ENCODE peak calls at places on chromosome 14, in nine cellular contexts. One of them, this sample, is unnamed.

GRCh38 chr14:84323963-84324362 is 1206.0 kb upstream of the FLRT2 start:
- DNase-seq in DND-41: no peak
- DNase-seq in PC-3: peak
- DNase-seq in neural progenitor cell: no peak
- DNase-seq in keratinocyte: no peak
- DNase-seq in mammary epithelial cell: no peak
- DNase-seq in fibroblast of lung: peak
- DNase-seq in astrocyte: peak
- DNase-seq in GM23248: no peak
- DNase-seq in this sample: no peak

GRCh38 chr14:48319823-48320222 is 644.4 kb upstream of the MDGA2 start:
- DNase-seq in DND-41: no peak
- DNase-seq in PC-3: no peak
- DNase-seq in neural progenitor cell: peak
- DNase-seq in keratinocyte: no peak
- DNase-seq in mammary epithelial cell: no peak
- DNase-seq in fibroblast of lung: no peak
- DNase-seq in astrocyte: no peak
- DNase-seq in GM23248: no peak
- DNase-seq in this sample: no peak

GRCh38 chr14:88256997-88257755 is 65.9 kb downstream of the KCNK10 start:
- DNase-seq in DND-41: no peak
- DNase-seq in PC-3: no peak
- DNase-seq in neural progenitor cell: no peak
- DNase-seq in keratinocyte: no peak
- DNase-seq in mammary epithelial cell: no peak
- DNase-seq in fibroblast of lung: peak
- DNase-seq in astrocyte: no peak
- DNase-seq in GM23248: no peak
- DNase-seq in this sample: no peak

GRCh38 chr14:61640158-61640833 is 55.0 kb upstream of the HIF1A start:
- DNase-seq in DND-41: no peak
- DNase-seq in PC-3: no peak
- DNase-seq in neural progenitor cell: peak
- DNase-seq in keratinocyte: no peak
- DNase-seq in mammary epithelial cell: no peak
- DNase-seq in fibroblast of lung: no peak
- DNase-seq in astrocyte: no peak
- DNase-seq in GM23248: no peak
- DNase-seq in this sample: no peak

GRCh38 chr14:77026166-77026929 is 2.2 kb downstream of the IRF2BPL start:
- DNase-seq in DND-41: no peak
- DNase-seq in PC-3: peak
- DNase-seq in neural progenitor cell: peak
- DNase-seq in keratinocyte: no peak
- DNase-seq in mammary epithelial cell: peak
- DNase-seq in fibroblast of lung: peak
- DNase-seq in astrocyte: peak
- DNase-seq in GM23248: peak
- DNase-seq in this sample: no peak

GRCh38 chr14:72024043-72024407 is 91.8 kb downstream of the RGS6 start:
- DNase-seq in DND-41: peak
- DNase-seq in PC-3: peak
- DNase-seq in neural progenitor cell: peak
- DNase-seq in keratinocyte: no peak
- DNase-seq in mammary epithelial cell: peak
- DNase-seq in fibroblast of lung: peak
- DNase-seq in astrocyte: peak
- DNase-seq in GM23248: peak
- DNase-seq in this sample: peak

GRCh38 chr14:103230658-103231334 is 103.2 kb upstream of the EIF5 start:
- DNase-seq in DND-41: no peak
- DNase-seq in PC-3: no peak
- DNase-seq in neural progenitor cell: no peak
- DNase-seq in keratinocyte: no peak
- DNase-seq in mammary epithelial cell: no peak
- DNase-seq in fibroblast of lung: no peak
- DNase-seq in astrocyte: no peak
- DNase-seq in GM23248: no peak
- DNase-seq in this sample: no peak

GRCh38 chr14:77105118-77105517 is 7.1 kb downstream of the CIPC start:
- DNase-seq in DND-41: no peak
- DNase-seq in PC-3: no peak
- DNase-seq in neural progenitor cell: peak
- DNase-seq in keratinocyte: no peak
- DNase-seq in mammary epithelial cell: no peak
- DNase-seq in fibroblast of lung: no peak
- DNase-seq in astrocyte: no peak
- DNase-seq in GM23248: no peak
- DNase-seq in this sample: no peak

GRCh38 chr14:70907996-70908917 is 998 bp downstream of the PCNX1 start:
- DNase-seq in DND-41: peak
- DNase-seq in PC-3: peak
- DNase-seq in neural progenitor cell: peak
- DNase-seq in keratinocyte: no peak
- DNase-seq in mammary epithelial cell: peak
- DNase-seq in fibroblast of lung: peak
- DNase-seq in astrocyte: peak
- DNase-seq in GM23248: peak
- DNase-seq in this sample: no peak

DNA sequence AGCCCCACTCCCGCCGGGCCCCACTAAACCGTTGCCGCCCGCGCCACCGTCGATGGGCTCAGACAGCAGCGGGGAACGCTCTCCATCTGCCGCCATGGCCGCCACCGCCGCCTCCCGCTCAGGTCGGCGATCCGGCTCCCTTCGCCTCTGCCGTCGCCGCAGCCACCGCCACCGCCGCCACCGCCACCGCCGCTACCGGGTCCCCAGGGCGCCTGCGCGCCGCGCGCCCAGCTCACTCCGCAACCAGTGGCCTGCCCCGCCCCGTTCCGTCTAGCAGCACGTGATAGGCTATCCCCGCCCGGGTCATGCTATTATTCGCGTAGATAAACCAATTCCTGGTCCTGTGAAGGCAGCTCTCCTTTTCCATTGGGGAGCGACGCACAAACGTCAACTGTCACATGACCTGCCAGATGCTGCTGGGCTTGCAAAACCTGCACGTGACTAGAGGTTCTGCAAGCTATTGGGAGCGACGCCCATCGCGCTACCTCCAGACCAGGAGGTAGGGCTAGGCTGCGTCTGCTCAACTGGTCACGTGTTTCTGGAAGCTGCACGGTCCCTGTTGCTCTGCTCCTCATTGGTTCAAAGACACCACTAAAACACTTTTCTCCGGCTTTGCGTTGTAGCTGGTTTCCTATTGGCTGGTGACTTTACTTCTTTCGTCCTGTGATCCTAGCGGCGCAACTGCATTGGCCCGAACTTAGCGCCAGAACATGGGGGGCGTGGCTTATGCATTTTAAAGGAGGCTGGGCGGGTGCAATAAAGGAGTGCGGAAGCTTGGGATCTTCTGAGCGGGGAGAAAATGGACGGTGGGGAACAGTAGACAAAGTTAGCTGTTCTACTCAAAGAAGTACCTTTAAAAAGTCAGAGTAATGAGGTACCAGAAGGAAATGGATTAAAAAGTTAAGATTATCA is at the start of gene PIP4P1:
- DNase-seq in DND-41: peak
- DNase-seq in PC-3: peak
- DNase-seq in neural progenitor cell: peak
- DNase-seq in keratinocyte: peak
- DNase-seq in mammary epithelial cell: peak
- DNase-seq in fibroblast of lung: peak
- DNase-seq in astrocyte: peak
- DNase-seq in GM23248: peak
- DNase-seq in this sample: peak
- TF ChIP-seq EZH2 in DND-41: peak
- TF ChIP-seq EZH2 in PC-3: no peak
- TF ChIP-seq EZH2 in neural progenitor cell: no peak
- TF ChIP-seq EZH2 in keratinocyte: peak
- TF ChIP-seq EZH2 in mammary epithelial cell: no peak
- TF ChIP-seq EZH2 in fibroblast of lung: no peak
- TF ChIP-seq EZH2 in astrocyte: peak
- TF ChIP-seq EZH2 in GM23248: no peak
- TF ChIP-seq EZH2 in this sample: no peak

GRCh38 chr14:85572845-85573244 is 42.9 kb downstream of the FLRT2 start:
- DNase-seq in DND-41: no peak
- DNase-seq in PC-3: peak
- DNase-seq in neural progenitor cell: no peak
- DNase-seq in keratinocyte: peak
- DNase-seq in mammary epithelial cell: peak
- DNase-seq in fibroblast of lung: peak
- DNase-seq in astrocyte: peak
- DNase-seq in GM23248: peak
- DNase-seq in this sample: no peak
- H3K9ac ChIP-seq in DND-41: no peak
- H3K9ac ChIP-seq in PC-3: no peak
- H3K9ac ChIP-seq in neural progenitor cell: no peak
- H3K9ac ChIP-seq in keratinocyte: no peak
- H3K9ac ChIP-seq in mammary epithelial cell: no peak
- H3K9ac ChIP-seq in fibroblast of lung: no peak
- H3K9ac ChIP-seq in astrocyte: no peak
- H3K9ac ChIP-seq in GM23248: no peak
- H3K9ac ChIP-seq in this sample: no peak

GRCh38 chr14:104582649-104583048 is 3.1 kb downstream of the C14orf180 start:
- DNase-seq in DND-41: no peak
- DNase-seq in PC-3: no peak
- DNase-seq in neural progenitor cell: no peak
- DNase-seq in keratinocyte: no peak
- DNase-seq in mammary epithelial cell: no peak
- DNase-seq in fibroblast of lung: no peak
- DNase-seq in astrocyte: no peak
- DNase-seq in GM23248: no peak
- DNase-seq in this sample: no peak
- H3K27ac ChIP-seq in DND-41: no peak
- H3K27ac ChIP-seq in PC-3: no peak
- H3K27ac ChIP-seq in neural progenitor cell: no peak
- H3K27ac ChIP-seq in keratinocyte: no peak
- H3K27ac ChIP-seq in mammary epithelial cell: no peak
- H3K27ac ChIP-seq in fibroblast of lung: no peak
- H3K27ac ChIP-seq in astrocyte: no peak
- H3K27ac ChIP-seq in GM23248: no peak
- H3K27ac ChIP-seq in this sample: no peak

GRCh38 chr14:101560534-101561113 is 671 bp upstream of the DIO3 start:
- DNase-seq in DND-41: no peak
- DNase-seq in PC-3: no peak
- DNase-seq in neural progenitor cell: no peak
- DNase-seq in keratinocyte: no peak
- DNase-seq in mammary epithelial cell: no peak
- DNase-seq in fibroblast of lung: no peak
- DNase-seq in astrocyte: no peak
- DNase-seq in GM23248: no peak
- DNase-seq in this sample: no peak

GRCh38 chr14:101561145-101561896 is at the start of gene DIO3:
- DNase-seq in DND-41: no peak
- DNase-seq in PC-3: peak
- DNase-seq in neural progenitor cell: peak
- DNase-seq in keratinocyte: no peak
- DNase-seq in mammary epithelial cell: no peak
- DNase-seq in fibroblast of lung: peak
- DNase-seq in astrocyte: peak
- DNase-seq in GM23248: peak
- DNase-seq in this sample: no peak

GRCh38 chr14:101559250-101559623 is 2.1 kb upstream of the DIO3 start:
- DNase-seq in DND-41: no peak
- DNase-seq in PC-3: no peak
- DNase-seq in neural progenitor cell: no peak
- DNase-seq in keratinocyte: no peak
- DNase-seq in mammary epithelial cell: no peak
- DNase-seq in fibroblast of lung: no peak
- DNase-seq in astrocyte: no peak
- DNase-seq in GM23248: no peak
- DNase-seq in this sample: no peak

GRCh38 chr14:101558739-101559240 is 2.5 kb upstream of the DIO3 start:
- DNase-seq in DND-41: no peak
- DNase-seq in PC-3: no peak
- DNase-seq in neural progenitor cell: no peak
- DNase-seq in keratinocyte: no peak
- DNase-seq in mammary epithelial cell: no peak
- DNase-seq in fibroblast of lung: no peak
- DNase-seq in astrocyte: no peak
- DNase-seq in GM23248: no peak
- DNase-seq in this sample: no peak

GRCh38 chr14:101559624-101560533 is 1.4 kb upstream of the DIO3 start:
- DNase-seq in DND-41: no peak
- DNase-seq in PC-3: peak
- DNase-seq in neural progenitor cell: peak
- DNase-seq in keratinocyte: no peak
- DNase-seq in mammary epithelial cell: no peak
- DNase-seq in fibroblast of lung: peak
- DNase-seq in astrocyte: peak
- DNase-seq in GM23248: peak
- DNase-seq in this sample: no peak
- TF ChIP-seq EZH2 in DND-41: no peak
- TF ChIP-seq EZH2 in PC-3: no peak
- TF ChIP-seq EZH2 in neural progenitor cell: peak
- TF ChIP-seq EZH2 in keratinocyte: peak
- TF ChIP-seq EZH2 in mammary epithelial cell: peak
- TF ChIP-seq EZH2 in fibroblast of lung: peak
- TF ChIP-seq EZH2 in astrocyte: no peak
- TF ChIP-seq EZH2 in GM23248: peak
- TF ChIP-seq EZH2 in this sample: peak

DNA sequence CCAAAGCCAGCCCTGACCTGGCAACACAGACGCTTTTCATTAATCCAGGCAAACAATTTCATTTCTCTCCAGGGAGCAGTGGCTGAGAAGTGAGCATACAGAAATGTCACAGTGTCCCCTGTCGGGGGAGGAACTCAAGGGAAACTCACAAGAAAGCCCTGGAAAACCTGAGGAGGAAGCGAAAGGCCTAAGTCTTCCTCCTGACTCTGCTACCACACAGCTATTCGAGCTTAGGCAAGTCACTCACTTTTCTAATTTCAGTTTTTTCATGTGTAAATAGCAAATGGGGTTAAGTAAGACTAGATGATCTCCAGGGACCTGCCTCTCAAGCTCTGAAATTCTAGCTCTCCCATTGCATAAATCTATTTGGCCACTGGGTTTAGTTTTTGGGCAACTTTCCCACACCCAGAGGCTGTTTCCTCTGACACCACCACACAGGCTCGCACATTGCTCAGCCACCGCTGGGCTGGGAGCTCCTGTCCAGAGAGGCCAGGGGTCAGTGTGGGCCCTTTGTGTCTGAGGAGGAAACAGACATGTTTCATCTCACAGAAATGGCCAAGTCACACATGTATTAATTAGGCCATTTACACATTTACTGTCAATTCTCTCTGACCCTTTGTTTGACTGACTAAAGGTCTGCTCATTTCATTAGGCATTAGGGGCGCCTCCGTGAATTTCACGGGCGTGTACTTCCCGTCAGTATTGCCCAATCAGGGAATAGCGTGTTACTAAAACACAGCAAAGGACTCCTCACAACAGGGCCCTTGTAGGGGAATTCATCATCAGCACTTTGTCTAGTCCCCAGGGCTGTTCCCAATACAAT is 9.8 kb upstream of the PNMA1 start:
- DNase-seq in DND-41: no peak
- DNase-seq in PC-3: peak
- DNase-seq in neural progenitor cell: peak
- DNase-seq in keratinocyte: no peak
- DNase-seq in mammary epithelial cell: peak
- DNase-seq in fibroblast of lung: peak
- DNase-seq in astrocyte: peak
- DNase-seq in GM23248: peak
- DNase-seq in this sample: peak
- H3K9ac ChIP-seq in DND-41: no peak
- H3K9ac ChIP-seq in PC-3: peak
- H3K9ac ChIP-seq in neural progenitor cell: no peak
- H3K9ac ChIP-seq in keratinocyte: peak
- H3K9ac ChIP-seq in mammary epithelial cell: peak
- H3K9ac ChIP-seq in fibroblast of lung: peak
- H3K9ac ChIP-seq in astrocyte: peak
- H3K9ac ChIP-seq in GM23248: peak
- H3K9ac ChIP-seq in this sample: peak

This sample was measured in SK-N-MC.